ENCODE peak calls at places on chromosomes 5 and 9, in four cellular contexts. C, G, W and Q are unnamed samples.

GRCh38 chr9:97747201-97747965 is 50.2 kb upstream of the XPA start:
- DNase-seq in C (no peak), W (no peak), G (no peak), Q (no peak)

GRCh38 chr9:35729101-35729500 is 2.9 kb downstream of the TLN1 start:
- DNase-seq in C (no peak), G (no peak), W (no peak), Q (no peak)

GRCh38 chr5:172150514-172151425 is 37.3 kb downstream of the STK10 start:
- DNase-seq in W (peak), G (no peak), C (no peak), Q (no peak)

GRCh38 chr5:113427871-113428574 is 6.8 kb downstream of the TSSK1B start:
- DNase-seq in C (no peak), W (no peak), G (no peak), Q (no peak)

GRCh38 chr9:18544456-18544855 is 70.5 kb downstream of the ADAMTSL1 start:
- DNase-seq in W (no peak), G (no peak), C (no peak), Q (no peak)

GRCh38 chr5:125059255-125060050 is 313.0 kb upstream of the ZNF608 start:
- DNase-seq in W (no peak), C (no peak), G (no peak), Q (no peak)

GRCh38 chr5:160312960-160313734 is 783 bp upstream of the CCNJL start:
- DNase-seq in G (peak), W (no peak), C (no peak), Q (no peak)

GRCh38 chr5:120576588-120576987 is 112.5 kb downstream of the PRR16 start:
- DNase-seq in C (no peak), W (no peak), G (no peak), Q (no peak)

GRCh38 chr5:80755634-80756033 is 100.9 kb upstream of the DHFR start:
- DNase-seq in G (no peak), C (no peak), W (no peak), Q (no peak)

DNA sequence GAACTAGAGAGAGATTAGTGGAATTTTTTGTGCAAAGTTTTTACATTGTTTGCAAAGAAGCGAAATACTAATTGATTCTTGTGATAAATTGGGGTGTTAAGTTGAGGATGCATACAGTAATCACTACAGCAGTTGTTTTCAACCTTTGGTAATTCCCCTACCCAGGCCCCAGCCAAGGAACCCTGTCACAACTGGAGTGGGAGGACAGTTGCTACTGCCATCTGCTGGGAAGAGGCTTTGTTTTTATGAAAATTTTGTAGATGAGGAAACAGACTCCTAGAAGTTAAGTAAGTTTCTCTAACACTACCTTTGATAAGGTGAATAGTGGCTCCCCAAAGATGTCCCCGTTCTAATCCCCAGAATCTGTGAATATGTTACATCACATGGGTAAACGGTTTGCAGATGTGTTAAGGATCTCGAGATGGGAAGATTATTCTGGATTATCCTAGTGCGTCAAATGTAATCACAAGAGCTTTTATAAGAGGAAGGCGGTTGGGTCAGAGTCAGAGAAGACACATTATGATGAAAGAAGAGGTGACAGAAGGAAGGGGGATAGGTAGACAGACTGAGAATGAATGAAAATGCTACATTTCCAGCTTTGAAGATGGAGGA is 34.0 kb upstream of the PPP1R2B start:
- DNase-seq in G (peak), W (no peak), C (no peak), Q (no peak)
- H3K27ac ChIP-seq in G (peak), W (no peak), C (no peak), Q (no peak)

GRCh38 chr5:134141346-134142050 is 27.0 kb downstream of the TCF7 start:
- DNase-seq in W (no peak), C (no peak), G (no peak), Q (no peak)
- H3K27ac ChIP-seq in W (no peak), C (peak), G (no peak), Q (no peak)

DNA sequence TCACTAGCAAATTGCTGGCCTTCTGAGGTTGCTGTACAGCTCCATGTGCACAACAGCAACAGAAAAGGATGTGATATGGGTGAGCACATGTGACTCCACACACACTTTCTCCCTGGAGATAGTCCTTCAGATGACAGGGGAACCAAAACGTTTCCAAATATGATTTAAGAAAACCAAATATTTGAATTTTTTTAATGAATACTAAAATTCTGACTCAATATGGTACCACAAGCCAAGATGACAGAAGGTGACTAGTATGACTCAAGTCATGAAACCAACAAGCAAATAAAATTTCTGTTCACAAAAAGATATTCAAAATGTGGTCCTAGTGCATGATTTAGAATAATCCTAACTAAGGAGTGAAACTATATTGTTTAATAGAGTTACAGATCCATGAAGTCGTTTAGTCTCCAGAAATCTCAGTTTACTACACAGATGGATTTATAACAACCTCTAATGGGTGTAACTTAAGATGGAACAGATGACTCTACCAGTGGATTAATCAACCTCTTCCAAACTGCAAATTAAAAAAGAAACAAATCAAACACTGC is 144.8 kb upstream of the PIK3R1 start:
- DNase-seq in C (no peak), W (no peak), G (no peak), Q (no peak)
- H3K27ac ChIP-seq in C (no peak), W (no peak), G (no peak), Q (no peak)

DNA sequence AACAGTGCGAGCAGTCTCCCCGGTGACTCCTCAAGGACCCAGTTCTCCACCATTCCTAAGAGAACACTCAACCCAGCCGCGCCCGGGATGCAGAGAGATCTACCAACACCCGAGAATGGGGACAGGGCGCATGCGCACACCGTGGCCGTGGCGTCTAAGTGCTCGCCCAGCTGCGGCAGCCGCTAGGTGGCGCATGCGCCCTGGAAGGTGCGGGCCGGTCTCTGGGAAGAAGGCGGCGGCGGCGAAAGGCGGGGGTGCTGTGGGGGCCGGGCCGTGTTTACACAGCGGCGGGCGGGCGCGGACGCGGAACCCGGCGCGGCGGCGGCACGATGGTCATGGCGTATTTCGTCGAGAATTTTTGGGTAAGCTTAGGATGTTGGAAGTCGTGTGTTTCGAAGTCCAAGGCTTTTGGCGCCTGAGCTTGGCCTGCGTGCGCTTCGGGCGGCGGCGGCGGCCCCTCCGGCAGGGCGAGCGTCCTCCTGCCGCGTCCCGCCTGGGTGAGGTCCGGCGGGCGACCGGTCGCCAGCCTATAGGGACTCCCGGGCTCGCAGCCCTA is at the start of gene FCHO2:
- DNase-seq in C (peak), G (peak), W (peak), Q (peak)
- H3K27ac ChIP-seq in C (no peak), G (peak), W (peak), Q (peak)

GRCh38 chr5:32225445-32225844 is 51.3 kb upstream of the GOLPH3 start:
- DNase-seq in G (no peak), W (no peak), C (no peak), Q (no peak)
- H3K27ac ChIP-seq in G (peak), W (peak), C (no peak), Q (no peak)

DNA sequence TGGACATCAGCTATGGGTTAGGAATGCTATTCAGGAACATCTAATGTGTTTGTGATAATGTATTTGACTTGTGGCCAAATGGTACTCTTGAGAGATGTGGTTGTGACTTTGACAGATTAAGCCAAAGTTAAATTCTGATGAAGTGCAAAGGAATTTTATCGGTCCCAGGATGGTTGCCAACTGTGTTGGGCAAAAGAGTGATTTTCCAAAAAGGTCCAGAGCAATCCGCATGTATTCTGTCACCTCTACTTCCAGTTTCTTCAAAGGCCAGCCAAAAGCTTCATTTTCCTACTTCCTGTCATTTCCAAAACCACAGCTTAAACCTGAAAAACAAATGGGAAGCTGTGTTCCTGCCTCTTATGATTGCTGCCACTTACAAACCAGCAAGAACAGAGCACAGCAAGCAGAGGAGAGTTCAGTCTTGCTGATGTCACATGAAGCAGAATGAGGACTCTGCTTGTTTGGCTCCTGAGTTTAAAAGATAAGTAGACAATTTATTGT is 59.8 kb downstream of the MARCHF3 start:
- DNase-seq in G (no peak), W (no peak), C (no peak), Q (no peak)
- H3K27ac ChIP-seq in G (no peak), W (no peak), C (no peak), Q (no peak)

GRCh38 chr5:84248013-84248412 is 136.7 kb downstream of the EDIL3 start:
- DNase-seq in G (no peak), C (no peak), W (no peak), Q (no peak)
- H3K27ac ChIP-seq in G (no peak), C (no peak), W (no peak), Q (no peak)